ENCODE peak calls at places on chromosomes 12 and 14, in eight cellular contexts. I is thoracic aorta; G is CD4-positive, CD25-positive, alpha-beta regulatory T cell; Z is right atrium auricular region; U is spleen; A is AG04450; M is WERI-Rb-1; E is breast epithelium. K is an unnamed sample.

GRCh38 chr14:93332032-93332852 is 594 bp downstream of the BTBD7 start:
- DNase-seq in A (no peak), G (no peak), U (peak; percentile 93), Z (no peak), I (no peak), E (no peak), M (peak; percentile 65), K (peak; percentile 62)

GRCh38 chr12:67431436-67432049 is 162.4 kb downstream of the CAND1 start:
- DNase-seq in Z (no peak), U (no peak), I (no peak), M (no peak), A (no peak), E (no peak), G (no peak), K (no peak)

GRCh38 chr12:56061982-56062381 is 18.0 kb upstream of the ERBB3 start:
- DNase-seq in M (no peak), A (no peak), U (no peak), I (no peak), G (no peak), Z (no peak), E (no peak), K (no peak)

GRCh38 chr12:45464699-45465098 is 248.8 kb downstream of the ANO6 start:
- DNase-seq in I (no peak), G (no peak), E (no peak), Z (no peak), A (no peak), M (no peak), U (no peak), K (no peak)

GRCh38 chr12:57720606-57721595 is 17.6 kb downstream of the AGAP2 start:
- DNase-seq in E (peak; percentile 6), U (no peak), M (no peak), I (no peak), G (no peak), Z (peak; percentile 36), A (no peak), K (no peak)

GRCh38 chr14:102905116-102906108 is 17.1 kb upstream of the AMN start:
- DNase-seq in Z (no peak), E (no peak), U (no peak), G (no peak), M (no peak), I (no peak), A (no peak), K (no peak)

GRCh38 chr12:94180558-94181296 is 32.4 kb downstream of the PLXNC1 start:
- DNase-seq in A (no peak), I (no peak), U (no peak), G (no peak), E (no peak), M (no peak), Z (no peak), K (no peak)

GRCh38 chr12:24600559-24600958 is 348.3 kb downstream of the BCAT1 start:
- DNase-seq in Z (no peak), U (no peak), A (no peak), I (no peak), E (no peak), M (no peak), G (no peak), K (no peak)

GRCh38 chr12:78210894-78211302 is 380.2 kb downstream of the NAV3 start:
- DNase-seq in I (no peak), M (no peak), E (no peak), Z (no peak), U (no peak), A (no peak), G (no peak), K (no peak)

GRCh38 chr12:128817115-128818015 is 6.4 kb downstream of the SLC15A4 start:
- DNase-seq in E (peak; percentile 53), U (peak; percentile 89), I (no peak), A (no peak), M (no peak), Z (no peak), G (no peak), K (no peak)

GRCh38 chr12:14741153-14741552 is 44.8 kb upstream of the GUCY2C start:
- DNase-seq in Z (no peak), A (no peak), M (no peak), I (no peak), G (no peak), E (no peak), U (no peak), K (no peak)

GRCh38 chr14:100015251-100015655 is 50.0 kb upstream of the EVL start:
- DNase-seq in I (no peak), E (no peak), A (no peak), U (no peak), G (no peak), Z (no peak), M (no peak), K (no peak)

GRCh38 chr12:62749586-62749985 is 185.4 kb downstream of the PPM1H start:
- DNase-seq in E (no peak), I (no peak), U (no peak), A (no peak), G (no peak), Z (no peak), M (no peak), K (no peak)

GRCh38 chr12:12376636-12377448 is 20.0 kb downstream of the BORCS5 start:
- DNase-seq in E (no peak), G (peak; percentile 30), M (no peak), Z (no peak), I (no peak), A (peak; percentile 60), U (no peak), K (no peak)

GRCh38 chr12:47558625-47559345 is 147.0 kb downstream of the RPAP3 start:
- DNase-seq in I (no peak), M (no peak), E (no peak), G (no peak), A (no peak), Z (no peak), U (no peak), K (no peak)

GRCh38 chr12:121439715-121440114 is 39.8 kb downstream of the RNF34 start:
- DNase-seq in A (no peak), I (no peak), U (no peak), G (no peak), M (no peak), E (no peak), Z (no peak), K (no peak)
- H3K27ac ChIP-seq in A (no peak overlapping the region), I (no peak overlapping the region), U (no peak overlapping the region), G (no peak overlapping the region), M (no peak overlapping the region), E (no peak overlapping the region), Z (no peak overlapping the region), K (peak overlapping the region; percentile 64)

GRCh38 chr14:61761959-61762786 is at the start of gene SNAPC1:
- DNase-seq in U (peak; percentile 99), G (peak; percentile 97), A (peak; percentile 97), M (peak; percentile 97), I (peak; percentile 92), Z (peak; percentile 98), E (peak; percentile 93), K (peak; percentile 96)

GRCh38 chr14:61768240-61768639 is 6.0 kb downstream of the SNAPC1 start:
- DNase-seq in A (no peak), M (no peak), E (no peak), Z (no peak), G (no peak), U (no peak), I (no peak), K (no peak)

GRCh38 chr14:61764342-61765122 is 2.3 kb downstream of the SNAPC1 start:
- DNase-seq in A (no peak), U (no peak), M (no peak), I (no peak), E (no peak), G (no peak), Z (no peak), K (no peak)

GRCh38 chr14:61766136-61766535 is 3.9 kb downstream of the SNAPC1 start:
- DNase-seq in Z (no peak), I (no peak), U (no peak), E (no peak), G (no peak), A (no peak), M (no peak), K (no peak)

DNA sequence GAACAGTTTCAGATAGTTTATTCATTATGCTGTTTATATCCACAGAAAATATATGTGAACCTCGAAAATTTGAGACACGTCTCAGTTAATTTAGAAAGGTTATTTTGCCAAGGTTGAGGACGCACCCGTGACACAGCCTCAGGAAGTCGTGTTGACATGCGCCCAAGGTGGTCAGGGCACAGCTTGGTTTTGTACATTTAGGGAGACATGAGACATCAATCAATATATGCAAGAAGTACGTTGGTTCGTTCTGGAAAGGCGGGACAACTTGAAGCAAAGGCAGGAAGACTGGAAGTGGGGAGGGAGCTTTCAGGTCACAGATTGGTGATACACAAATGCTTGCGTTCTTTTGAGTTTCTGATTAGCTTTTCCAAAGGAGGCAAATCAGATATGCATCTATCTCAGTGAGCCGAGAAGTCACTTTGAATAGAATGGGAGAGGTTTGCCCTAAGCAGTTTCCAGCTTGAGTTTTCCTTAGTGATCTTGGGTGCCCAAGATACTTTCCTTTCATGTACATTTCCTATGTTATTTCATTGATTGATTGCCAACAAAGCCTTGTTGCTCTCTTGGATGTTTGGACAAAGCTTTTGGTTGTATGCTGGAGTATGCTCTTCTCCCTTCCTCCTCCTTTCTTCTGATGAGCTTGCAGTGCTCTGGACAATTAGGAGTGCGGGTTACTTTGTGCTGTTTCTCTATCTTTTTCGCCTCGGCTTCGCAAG is 3.2 kb downstream of the SNAPC1 start:
- DNase-seq in U (no peak), A (no peak), M (no peak), E (no peak), I (no peak), Z (no peak), G (no peak), K (no peak)
- H3K4me3 ChIP-seq in U (peak overlapping the region; percentile 34), A (peak overlapping the region; percentile 25), M (no peak overlapping the region), E (no peak overlapping the region), I (no peak overlapping the region), Z (no peak overlapping the region), G (no peak overlapping the region), K (no peak overlapping the region)

GRCh38 chr14:105420976-105421674 is 1.5 kb downstream of the MTA1 start:
- DNase-seq in I (no peak), G (no peak), E (no peak), Z (no peak), U (no peak), M (no peak), A (no peak), K (no peak)

GRCh38 chr14:105421723-105422615 is 2.3 kb downstream of the MTA1 start:
- DNase-seq in E (no peak), G (no peak), M (no peak), Z (no peak), U (no peak), A (no peak), I (no peak), K (no peak)

GRCh38 chr14:105419055-105419304 is 647 bp upstream of the MTA1 start:
- DNase-seq in M (no peak), G (no peak), I (no peak), E (no peak), Z (no peak), A (no peak), U (no peak), K (no peak)

GRCh38 chr14:105419305-105420091 is at the start of gene MTA1:
- DNase-seq in Z (no peak), A (no peak), G (peak; percentile 49), E (no peak), M (no peak), I (no peak), U (peak; percentile 88), K (no peak)

GRCh38 chr14:105420141-105420975 is 731 bp downstream of the MTA1 start:
- DNase-seq in Z (no peak), G (no peak), A (no peak), E (no peak), I (no peak), U (no peak), M (no peak), K (no peak)
- H3K27ac ChIP-seq in Z (peak overlapping the region; percentile 74), G (peak overlapping the region; percentile 51), A (no peak overlapping the region), E (peak overlapping the region; percentile 73), I (peak overlapping the region; percentile 27), U (peak overlapping the region; percentile 70), M (peak overlapping the region; percentile 73), K (peak overlapping the region; percentile 29)

GRCh38 chr14:31568151-31568550 is 6.9 kb downstream of the NUBPL start:
- DNase-seq in U (no peak), Z (no peak), G (no peak), A (peak; percentile 15), E (no peak), I (no peak), M (no peak), K (no peak)
- H3K4me3 ChIP-seq in U (no peak overlapping the region), Z (no peak overlapping the region), G (no peak overlapping the region), A (no peak overlapping the region), E (no peak overlapping the region), I (no peak overlapping the region), M (no peak overlapping the region), K (no peak overlapping the region)